ENCODE peak calls at places on chromosome 17, in four cellular contexts. Y is DND-41, B is PC-3, P is Karpas-422. D is an unnamed sample.

GRCh38 chr17:47744168-47745036 is 11.4 kb downstream of the TBX21 start:
- DNase-seq in P (no peak), Y (peak; percentile 70), B (no peak), D (no peak)

GRCh38 chr17:48567209-48567608 is 10.9 kb downstream of the HOXB4 start:
- DNase-seq in P (no peak), Y (no peak), B (no peak), D (no peak)

GRCh38 chr17:43823350-43824084 is 9.4 kb downstream of the MPP3 start:
- DNase-seq in Y (no peak), P (no peak), B (no peak), D (no peak)

GRCh38 chr17:27853121-27853520 is 40.0 kb downstream of the LYRM9 start:
- DNase-seq in B (peak; percentile 9), P (no peak), Y (no peak), D (no peak)

GRCh38 chr17:81204578-81204977 is 18.2 kb downstream of the CEP131 start:
- DNase-seq in Y (no peak), B (no peak), P (no peak), D (no peak)

GRCh38 chr17:69480197-69480596 is 65.7 kb downstream of the MAP2K6 start:
- DNase-seq in Y (no peak), P (no peak), B (no peak), D (no peak)

GRCh38 chr17:55273579-55274370 is 9.0 kb downstream of the HLF start:
- DNase-seq in Y (no peak), P (peak; percentile 4), B (no peak), D (no peak)

GRCh38 chr17:83099570-83100181 is 20.3 kb downstream of the METRNL start:
- DNase-seq in Y (peak; percentile 28), P (no peak), B (no peak), D (no peak)

GRCh38 chr17:45231481-45232116 is 9.9 kb downstream of the FMNL1 start:
- DNase-seq in B (peak; percentile 39), P (no peak), Y (no peak), D (no peak)

GRCh38 chr17:61202564-61202963 is 197.1 kb upstream of the TBX2 start:
- DNase-seq in P (no peak), B (peak; percentile 34), Y (no peak), D (no peak)

GRCh38 chr17:278055-279028 is 74.3 kb downstream of the RPH3AL start:
- DNase-seq in B (no peak), P (no peak), Y (no peak), D (no peak)

GRCh38 chr17:27218719-27219488 is 75.0 kb upstream of the WSB1 start:
- DNase-seq in B (no peak), Y (no peak), P (no peak), D (no peak)

GRCh38 chr17:60941028-60941427 is 263.4 kb downstream of the BCAS3 start:
- DNase-seq in B (no peak), Y (no peak), P (no peak), D (no peak)

GRCh38 chr17:3965123-3965800 is 1.0 kb upstream of the ATP2A3 start:
- DNase-seq in P (peak; percentile 96), B (peak; percentile 54), Y (peak; percentile 92), D (no peak)

GRCh38 chr17:60598001-60598736 is 1.8 kb upstream of the PPM1D start:
- DNase-seq in B (no peak), P (no peak), Y (no peak), D (no peak)

GRCh38 chr17:60327870-60328362 is 64.0 kb downstream of the USP32 start:
- DNase-seq in P (no peak), B (no peak), Y (no peak), D (no peak)

GRCh38 chr17:12973496-12974318 is 44.1 kb downstream of the ELAC2 start:
- DNase-seq in P (no peak), B (no peak), Y (no peak), D (no peak)

GRCh38 chr17:52149626-52150025 is 8.9 kb downstream of the CA10 start:
- DNase-seq in B (no peak), P (no peak), Y (no peak), D (no peak)

GRCh38 chr17:1043601-1044251 is 46.8 kb downstream of the TIMM22 start:
- DNase-seq in Y (no peak), B (no peak), P (no peak), D (no peak)

GRCh38 chr17:80513892-80514291 is 30.7 kb upstream of the RPTOR start:
- DNase-seq in P (no peak), Y (no peak), B (no peak), D (no peak)

GRCh38 chr17:31480067-31480466 is 88.6 kb downstream of the RAB11FIP4 start:
- DNase-seq in Y (no peak), B (no peak), P (no peak), D (no peak)

GRCh38 chr17:48915459-48916282 is 7.5 kb downstream of the UBE2Z start:
- DNase-seq in Y (no peak), B (peak; percentile 66), P (peak; percentile 35), D (peak; percentile 85)

GRCh38 chr17:67659028-67659427 is 58.7 kb upstream of the NOL11 start:
- DNase-seq in P (no peak), B (no peak), Y (no peak), D (no peak)

GRCh38 chr17:45948881-45949624 is 50.0 kb upstream of the STH start:
- DNase-seq in P (peak; percentile 89), Y (peak; percentile 53), B (peak; percentile 83), D (no peak)

GRCh38 chr17:69069289-69069688 is 8.6 kb upstream of the ABCA9 start:
- DNase-seq in P (no peak), Y (no peak), B (no peak), D (no peak)

GRCh38 chr17:71741836-71742235 is 379.0 kb upstream of the SOX9 start:
- DNase-seq in B (no peak), P (no peak), Y (no peak), D (no peak)

GRCh38 chr17:57293077-57293476 is 36.8 kb downstream of the MSI2 start:
- DNase-seq in B (no peak), P (no peak), Y (no peak), D (peak; percentile 69)
- H4K20me1 ChIP-seq in B (no peaks in the 10 kb centered on the region), P (no peaks in the 10 kb centered on the region), Y (peaks cover 75% of the 10 kb centered on the region), D (no peaks in the 10 kb centered on the region)

DNA sequence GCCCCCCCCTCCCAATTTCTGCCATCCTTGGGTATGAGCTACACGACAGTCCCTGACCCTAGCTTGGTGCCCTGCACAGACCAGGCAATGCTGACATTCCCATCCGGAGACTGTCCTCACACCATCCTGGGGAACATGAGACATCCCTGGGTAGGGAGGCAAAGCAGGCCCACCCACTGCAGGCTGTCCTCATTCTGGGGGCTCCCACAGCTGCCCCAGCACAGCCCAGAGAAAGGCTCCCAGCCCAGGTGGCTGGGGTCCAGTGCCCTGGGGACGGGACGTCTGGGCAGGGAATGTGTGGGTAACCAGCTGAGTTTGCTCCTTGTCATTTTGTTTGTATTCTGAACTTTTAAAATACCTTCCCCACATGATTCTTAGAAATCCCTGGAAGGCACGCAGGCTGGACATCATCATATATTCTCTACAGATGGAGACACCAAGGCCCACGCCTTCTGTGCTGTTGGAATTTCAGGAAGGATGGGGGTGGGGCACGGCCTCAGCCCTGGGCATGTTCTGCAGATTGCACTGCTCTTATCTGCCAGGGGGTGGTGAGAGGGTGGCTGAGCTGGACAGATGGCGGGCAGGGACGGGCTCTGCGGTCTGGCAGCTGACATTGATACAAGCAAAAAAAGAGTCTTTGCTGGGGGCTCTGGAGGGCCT is 28.5 kb downstream of the LRRC75A start:
- DNase-seq in B (peak; percentile 28), P (no peak), Y (no peak), D (no peak)
- H4K20me1 ChIP-seq in B (no peaks in the 10 kb centered on the region), P (no peaks in the 10 kb centered on the region), Y (peaks cover 38% of the 10 kb centered on the region), D (no peaks in the 10 kb centered on the region)

DNA sequence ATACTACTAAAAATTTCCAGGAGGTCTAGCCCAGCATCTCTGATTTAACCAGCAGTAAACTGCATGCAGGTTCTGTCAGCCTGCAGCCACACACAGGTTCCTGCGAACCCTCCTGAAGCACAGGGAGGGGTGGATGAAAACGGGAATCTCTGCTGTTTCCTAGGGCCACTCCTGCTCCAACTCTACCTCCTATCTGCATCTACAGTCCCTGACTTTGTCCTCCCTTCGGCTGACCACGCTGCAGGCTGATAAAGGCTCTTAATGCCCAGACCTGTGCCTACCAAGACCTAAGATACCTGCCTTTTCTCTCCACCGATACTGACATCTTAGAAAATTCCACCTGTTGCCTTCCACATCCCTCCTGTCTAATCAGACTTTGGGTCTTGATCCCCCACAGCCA is 50.2 kb downstream of the CYTH1 start:
- DNase-seq in Y (no peak), P (no peak), B (no peak), D (no peak)
- H4K20me1 ChIP-seq in Y (peaks cover 52% of the 10 kb centered on the region), P (peaks cover 37% of the 10 kb centered on the region), B (peaks cover 18% of the 10 kb centered on the region), D (no peaks in the 10 kb centered on the region)

GRCh38 chr17:66412857-66413563 is 110.6 kb downstream of the PRKCA start:
- DNase-seq in B (no peak), P (no peak), Y (peak; percentile 86), D (no peak)
- H4K20me1 ChIP-seq in B (no peaks in the 10 kb centered on the region), P (peaks cover 8% of the 10 kb centered on the region), Y (peaks cover 3% of the 10 kb centered on the region), D (no peaks in the 10 kb centered on the region)

DNA sequence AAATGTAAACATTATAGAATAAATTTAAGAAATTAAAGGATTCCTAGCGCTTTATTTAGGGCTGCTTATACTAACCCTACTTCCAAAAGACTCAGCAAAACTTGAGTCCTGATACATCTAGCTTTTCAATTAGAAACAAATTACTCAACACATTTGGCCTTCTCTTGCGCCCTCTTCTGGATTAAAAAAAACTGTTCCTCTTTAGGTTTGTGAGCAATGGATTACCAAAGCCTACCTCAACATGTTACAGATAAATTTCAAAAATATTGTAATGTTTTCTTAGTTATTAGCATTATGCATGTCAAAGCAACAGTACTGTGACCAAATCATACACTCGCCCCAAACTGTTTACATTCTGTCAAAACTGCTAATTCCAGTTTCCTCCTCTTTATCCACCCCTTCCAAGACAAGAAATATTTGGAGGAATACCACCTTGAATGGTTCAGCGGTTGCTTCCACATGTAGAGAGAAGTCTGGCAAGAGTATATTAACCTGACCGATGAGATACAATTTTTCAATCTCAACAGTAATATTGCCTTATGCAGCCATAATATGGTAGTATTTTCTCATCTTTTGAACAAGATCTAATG is 2.7 kb downstream of the NUFIP2 start:
- DNase-seq in P (peak; percentile 85), Y (peak; percentile 24), B (peak; percentile 75), D (no peak)
- H4K20me1 ChIP-seq in P (peaks cover 56% of the 10 kb centered on the region), Y (peaks cover 66% of the 10 kb centered on the region), B (peaks cover 57% of the 10 kb centered on the region), D (peaks cover 38% of the 10 kb centered on the region)

DNA sequence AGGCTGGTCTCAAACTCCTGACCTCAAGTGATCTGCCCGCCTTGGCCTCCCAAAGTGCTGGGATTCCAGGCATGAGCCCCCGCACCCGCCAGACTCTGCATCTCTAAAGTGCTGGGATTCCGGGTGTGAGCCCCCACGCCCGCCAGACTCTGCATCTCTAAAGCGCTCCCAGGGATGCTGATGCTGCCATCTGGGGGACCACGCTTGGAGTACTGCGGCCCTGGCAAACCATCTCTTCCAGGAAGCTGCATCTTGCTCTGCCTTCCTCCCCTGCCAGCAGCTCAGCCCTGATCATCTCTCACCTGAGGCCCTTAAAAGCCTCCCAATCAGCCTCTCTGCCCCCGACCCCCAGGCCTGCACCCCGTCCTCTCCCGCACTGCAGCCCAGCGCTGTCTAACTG is 4.1 kb downstream of the CEP295NL start:
- DNase-seq in P (no peak), B (no peak), Y (no peak), D (no peak)
- H4K20me1 ChIP-seq in P (no peaks in the 10 kb centered on the region), B (no peaks in the 10 kb centered on the region), Y (no peaks in the 10 kb centered on the region), D (no peaks in the 10 kb centered on the region)

D was measured in keratinocyte.